ENCODE peak calls at places on chromosomes 6 and 20, in ten cellular contexts. Y is CD8-positive, alpha-beta memory T cell; F is caudate nucleus; S is T follicular helper cell; X is mesendoderm; W is uterus; U is Calu3; C is pancreas; H is neuronal stem cell; J is activated naive CD4-positive, alpha-beta T cell treated with anti-CD3 and anti-CD28 coated beads, Interleukin-2, amount 10 ng/mL, durations not matched to agents 7 days and 5 days. Z is an unnamed sample.

GRCh38 chr6:166588691-166589333 is 2.3 kb upstream of the RAMACL start:
- DNase-seq in Y (no peak), F (no peak), S (no peak), X (no peak), W (no peak), U (no peak), C (no peak), H (no peak), J (no peak), Z (no peak)

GRCh38 chr20:20505554-20505953 is 137.7 kb downstream of the INSM1 start:
- DNase-seq in Y (no peak), F (no peak), S (no peak), X (no peak), W (no peak), U (no peak), C (no peak), H (no peak), J (no peak), Z (no peak)

GRCh38 chr6:111478749-111479148 is 4.3 kb downstream of the REV3L start:
- DNase-seq in Y (no peak), F (no peak), S (no peak), X (peak), W (no peak), U (no peak), C (no peak), H (peak), J (no peak), Z (no peak)

GRCh38 chr6:111692327-111693164 is 86.9 kb upstream of the TRAF3IP2 start:
- DNase-seq in Y (no peak), F (no peak), S (no peak), X (no peak), W (no peak), U (peak), C (peak), H (no peak), J (no peak), Z (peak)

GRCh38 chr6:111663692-111664564 is 58.2 kb upstream of the TRAF3IP2 start:
- DNase-seq in Y (no peak), F (peak), S (no peak), X (peak), W (peak), U (no peak), C (no peak), H (peak), J (no peak), Z (no peak)

GRCh38 chr6:47181681-47182080 is 128.0 kb downstream of the TNFRSF21 start:
- DNase-seq in Y (no peak), F (no peak), S (no peak), X (no peak), W (no peak), U (no peak), C (no peak), H (no peak), J (no peak), Z (no peak)

GRCh38 chr6:46751658-46752057 is 4.9 kb downstream of the ANKRD66 start:
- DNase-seq in Y (no peak), F (no peak), S (no peak), X (no peak), W (no peak), U (no peak), C (no peak), H (no peak), J (no peak), Z (no peak)

GRCh38 chr20:47974234-47974878 is 189.1 kb upstream of the SULF2 start:
- DNase-seq in Y (no peak), F (no peak), S (no peak), X (no peak), W (no peak), U (no peak), C (no peak), H (no peak), J (no peak), Z (no peak)

GRCh38 chr20:53699085-53699717 is 105.6 kb upstream of the ZNF217 start:
- DNase-seq in Y (no peak), F (no peak), S (no peak), X (no peak), W (no peak), U (no peak), C (no peak), H (no peak), J (no peak), Z (no peak)

GRCh38 chr6:108250240-108250866 is 10.5 kb downstream of the SNX3 start:
- DNase-seq in Y (no peak), F (no peak), S (no peak), X (peak), W (no peak), U (no peak), C (no peak), H (no peak), J (no peak), Z (no peak)

GRCh38 chr20:64107736-64108457 is 532 bp upstream of the NPBWR2 start:
- DNase-seq in Y (no peak), F (no peak), S (no peak), X (no peak), W (no peak), U (no peak), C (no peak), H (no peak), J (peak), Z (peak)

GRCh38 chr20:38073307-38074010 is 39.9 kb downstream of the RPRD1B start:
- DNase-seq in Y (no peak), F (peak), S (no peak), X (peak), W (peak), U (peak), C (peak), H (peak), J (no peak), Z (no peak)

GRCh38 chr6:105824732-105825131 is 261.4 kb upstream of the PRDM1 start:
- DNase-seq in Y (no peak), F (no peak), S (no peak), X (no peak), W (no peak), U (no peak), C (no peak), H (no peak), J (no peak), Z (no peak)

GRCh38 chr6:75065524-75065923 is 140.3 kb downstream of the COL12A1 start:
- DNase-seq in Y (no peak), F (no peak), S (no peak), X (peak), W (peak), U (no peak), C (no peak), H (no peak), J (no peak), Z (no peak)

GRCh38 chr20:45258669-45259068 is 4.3 kb upstream of the SLPI start:
- DNase-seq in Y (no peak), F (no peak), S (no peak), X (no peak), W (no peak), U (no peak), C (no peak), H (peak), J (no peak), Z (no peak)

GRCh38 chr6:53107091-53107490 is 41.5 kb downstream of the GCM1 start:
- DNase-seq in Y (no peak), F (no peak), S (no peak), X (no peak), W (no peak), U (peak), C (no peak), H (no peak), J (no peak), Z (no peak)

GRCh38 chr6:130583268-130583667 is 217.5 kb downstream of the TMEM200A start:
- DNase-seq in Y (no peak), F (no peak), S (no peak), X (no peak), W (no peak), U (no peak), C (no peak), H (no peak), J (no peak), Z (no peak)

GRCh38 chr6:116410945-116411623 is 40.3 kb downstream of the DSE start:
- DNase-seq in Y (no peak), F (peak), S (no peak), X (no peak), W (no peak), U (no peak), C (no peak), H (no peak), J (no peak), Z (no peak)

GRCh38 chr6:14693301-14694192 is 552.3 kb upstream of the JARID2 start:
- DNase-seq in Y (no peak), F (no peak), S (no peak), X (peak), W (no peak), U (no peak), C (no peak), H (no peak), J (no peak), Z (no peak)

GRCh38 chr6:36296240-36296639 is 26.4 kb downstream of the PNPLA1 start:
- DNase-seq in Y (no peak), F (no peak), S (no peak), X (no peak), W (no peak), U (no peak), C (no peak), H (no peak), J (no peak), Z (no peak)

GRCh38 chr20:1949306-1949705 is 44.6 kb downstream of the PDYN start:
- DNase-seq in Y (no peak), F (no peak), S (no peak), X (no peak), W (no peak), U (no peak), C (no peak), H (no peak), J (no peak), Z (peak)

GRCh38 chr6:89037156-89037900 is 43.2 kb upstream of the PNRC1 start:
- DNase-seq in Y (no peak), F (no peak), S (no peak), X (no peak), W (no peak), U (no peak), C (no peak), H (no peak), J (no peak), Z (no peak)

GRCh38 chr6:105793132-105793531 is 293.0 kb upstream of the PRDM1 start:
- DNase-seq in Y (no peak), F (no peak), S (no peak), X (peak), W (no peak), U (peak), C (no peak), H (no peak), J (peak), Z (peak)

GRCh38 chr6:52691718-52692117 is 20.8 kb downstream of the TMEM14A start:
- DNase-seq in Y (no peak), F (no peak), S (no peak), X (no peak), W (no peak), U (no peak), C (no peak), H (no peak), J (no peak), Z (no peak)

GRCh38 chr6:70108230-70108629 is 194.7 kb downstream of the COL9A1 start:
- DNase-seq in Y (no peak), F (no peak), S (no peak), X (peak), W (no peak), U (peak), C (no peak), H (peak), J (no peak), Z (no peak)

GRCh38 chr6:160431231-160431630 is 83.1 kb downstream of the SLC22A3 start:
- DNase-seq in Y (no peak), F (no peak), S (no peak), X (no peak), W (peak), U (no peak), C (no peak), H (no peak), J (no peak), Z (no peak)

GRCh38 chr20:51255417-51255816 is 232.5 kb upstream of the KCNG1 start:
- DNase-seq in Y (no peak), F (no peak), S (no peak), X (no peak), W (no peak), U (no peak), C (no peak), H (no peak), J (no peak), Z (no peak)

Z was measured in left lobe of liver.